ENCODE peak calls at places on chromosomes 16 and 17, in eight cellular contexts. One of them, this sample, is unnamed.

GRCh38 chr17:31494259-31495048 is 103.0 kb downstream of the RAB11FIP4 start:
- DNase-seq in HFF-Myc: no peak
- DNase-seq in ascending aorta: no peak
- DNase-seq in left lung: no peak
- DNase-seq in psoas muscle: no peak
- DNase-seq in neuronal stem cell: no peak
- DNase-seq in cardiac fibroblast: no peak
- DNase-seq in OCI-LY7: peak; percentile 46
- DNase-seq in this sample: peak; percentile 15

GRCh38 chr16:80948886-80949502 is 57.7 kb downstream of the CMC2 start:
- DNase-seq in OCI-LY7: peak; percentile 58
- DNase-seq in left lung: no peak
- DNase-seq in psoas muscle: peak; percentile 54
- DNase-seq in neuronal stem cell: peak; percentile 59
- DNase-seq in HFF-Myc: no peak
- DNase-seq in ascending aorta: no peak
- DNase-seq in cardiac fibroblast: peak; percentile 66
- DNase-seq in this sample: peak; percentile 4

GRCh38 chr17:22300177-22300576 is 607.9 kb downstream of the KCNJ18 start:
- DNase-seq in psoas muscle: no peak
- DNase-seq in OCI-LY7: no peak
- DNase-seq in neuronal stem cell: no peak
- DNase-seq in ascending aorta: no peak
- DNase-seq in cardiac fibroblast: no peak
- DNase-seq in left lung: no peak
- DNase-seq in HFF-Myc: no peak
- DNase-seq in this sample: no peak

GRCh38 chr16:48612621-48613020 is 2.6 kb upstream of the N4BP1 start:
- DNase-seq in left lung: no peak
- DNase-seq in psoas muscle: no peak
- DNase-seq in ascending aorta: no peak
- DNase-seq in cardiac fibroblast: no peak
- DNase-seq in neuronal stem cell: no peak
- DNase-seq in HFF-Myc: no peak
- DNase-seq in OCI-LY7: no peak
- DNase-seq in this sample: peak; percentile 39

GRCh38 chr16:85245307-85246172 is 133.3 kb upstream of the CIBAR2 start:
- DNase-seq in HFF-Myc: peak; percentile 55
- DNase-seq in OCI-LY7: peak; percentile 78
- DNase-seq in neuronal stem cell: peak; percentile 70
- DNase-seq in psoas muscle: peak; percentile 66
- DNase-seq in left lung: peak; percentile 58
- DNase-seq in ascending aorta: no peak
- DNase-seq in cardiac fibroblast: peak; percentile 85
- DNase-seq in this sample: peak; percentile 40

GRCh38 chr17:19343671-19344151 is 18.8 kb downstream of the B9D1 start:
- DNase-seq in psoas muscle: no peak
- DNase-seq in cardiac fibroblast: no peak
- DNase-seq in HFF-Myc: no peak
- DNase-seq in left lung: no peak
- DNase-seq in neuronal stem cell: no peak
- DNase-seq in ascending aorta: peak; percentile 5
- DNase-seq in OCI-LY7: no peak
- DNase-seq in this sample: no peak

GRCh38 chr17:7177210-7177953 is 1.8 kb downstream of the ASGR1 start:
- DNase-seq in psoas muscle: peak; percentile 55
- DNase-seq in left lung: peak; percentile 73
- DNase-seq in cardiac fibroblast: peak; percentile 69
- DNase-seq in HFF-Myc: no peak
- DNase-seq in ascending aorta: no peak
- DNase-seq in OCI-LY7: peak; percentile 69
- DNase-seq in neuronal stem cell: peak; percentile 83
- DNase-seq in this sample: peak; percentile 50

GRCh38 chr16:55651841-55652824 is 3.7 kb upstream of the SLC6A2 start:
- DNase-seq in left lung: no peak
- DNase-seq in neuronal stem cell: no peak
- DNase-seq in cardiac fibroblast: no peak
- DNase-seq in ascending aorta: no peak
- DNase-seq in HFF-Myc: no peak
- DNase-seq in OCI-LY7: no peak
- DNase-seq in psoas muscle: no peak
- DNase-seq in this sample: no peak

GRCh38 chr17:76189247-76189646 is 48.2 kb upstream of the FOXJ1 start:
- DNase-seq in left lung: no peak
- DNase-seq in neuronal stem cell: no peak
- DNase-seq in OCI-LY7: no peak
- DNase-seq in cardiac fibroblast: no peak
- DNase-seq in HFF-Myc: no peak
- DNase-seq in psoas muscle: no peak
- DNase-seq in ascending aorta: no peak
- DNase-seq in this sample: no peak

GRCh38 chr16:75267631-75268264 is 16.3 kb upstream of the BCAR1 start:
- DNase-seq in cardiac fibroblast: no peak
- DNase-seq in left lung: peak; percentile 81
- DNase-seq in psoas muscle: peak; percentile 76
- DNase-seq in HFF-Myc: no peak
- DNase-seq in OCI-LY7: no peak
- DNase-seq in neuronal stem cell: no peak
- DNase-seq in ascending aorta: no peak
- DNase-seq in this sample: no peak

GRCh38 chr17:79027925-79028491 is 4.0 kb downstream of the C1QTNF1 start:
- DNase-seq in psoas muscle: no peak
- DNase-seq in left lung: no peak
- DNase-seq in ascending aorta: no peak
- DNase-seq in cardiac fibroblast: peak; percentile 93
- DNase-seq in HFF-Myc: no peak
- DNase-seq in OCI-LY7: no peak
- DNase-seq in neuronal stem cell: no peak
- DNase-seq in this sample: no peak

GRCh38 chr17:79027274-79027924 is 3.4 kb downstream of the C1QTNF1 start:
- DNase-seq in HFF-Myc: no peak
- DNase-seq in left lung: no peak
- DNase-seq in ascending aorta: no peak
- DNase-seq in OCI-LY7: no peak
- DNase-seq in psoas muscle: no peak
- DNase-seq in cardiac fibroblast: peak; percentile 58
- DNase-seq in neuronal stem cell: no peak
- DNase-seq in this sample: no peak

GRCh38 chr17:79024901-79025737 is 1.1 kb downstream of the C1QTNF1 start:
- DNase-seq in OCI-LY7: no peak
- DNase-seq in left lung: peak; percentile 29
- DNase-seq in cardiac fibroblast: peak; percentile 59
- DNase-seq in HFF-Myc: no peak
- DNase-seq in ascending aorta: no peak
- DNase-seq in psoas muscle: peak; percentile 60
- DNase-seq in neuronal stem cell: no peak
- DNase-seq in this sample: no peak

GRCh38 chr17:79028496-79029326 is 4.7 kb downstream of the C1QTNF1 start:
- DNase-seq in ascending aorta: no peak
- DNase-seq in psoas muscle: no peak
- DNase-seq in left lung: no peak
- DNase-seq in OCI-LY7: no peak
- DNase-seq in cardiac fibroblast: peak; percentile 62
- DNase-seq in HFF-Myc: no peak
- DNase-seq in neuronal stem cell: no peak
- DNase-seq in this sample: no peak

GRCh38 chr17:79026345-79027273 is 2.6 kb downstream of the C1QTNF1 start:
- DNase-seq in psoas muscle: peak; percentile 46
- DNase-seq in cardiac fibroblast: peak; percentile 88
- DNase-seq in OCI-LY7: no peak
- DNase-seq in left lung: no peak
- DNase-seq in neuronal stem cell: no peak
- DNase-seq in ascending aorta: no peak
- DNase-seq in HFF-Myc: peak; percentile 72
- DNase-seq in this sample: no peak
- H3K4me3 ChIP-seq in psoas muscle: peak overlapping the region; percentile 32
- H3K4me3 ChIP-seq in cardiac fibroblast: peak overlapping the region; percentile 86
- H3K4me3 ChIP-seq in OCI-LY7: no peak overlapping the region
- H3K4me3 ChIP-seq in left lung: no peak overlapping the region
- H3K4me3 ChIP-seq in neuronal stem cell: no peak overlapping the region
- H3K4me3 ChIP-seq in ascending aorta: peak overlapping the region; percentile 42
- H3K4me3 ChIP-seq in HFF-Myc: no peak overlapping the region
- H3K4me3 ChIP-seq in this sample: no peak overlapping the region

GRCh38 chr16:69440236-69440635 is 15.8 kb downstream of the CYB5B start:
- DNase-seq in OCI-LY7: no peak
- DNase-seq in neuronal stem cell: no peak
- DNase-seq in HFF-Myc: no peak
- DNase-seq in psoas muscle: no peak
- DNase-seq in ascending aorta: no peak
- DNase-seq in cardiac fibroblast: no peak
- DNase-seq in left lung: no peak
- DNase-seq in this sample: no peak

GRCh38 chr16:69448470-69449193 is 24.2 kb downstream of the CYB5B start:
- DNase-seq in HFF-Myc: peak; percentile 27
- DNase-seq in ascending aorta: no peak
- DNase-seq in neuronal stem cell: no peak
- DNase-seq in OCI-LY7: no peak
- DNase-seq in left lung: no peak
- DNase-seq in psoas muscle: no peak
- DNase-seq in cardiac fibroblast: peak; percentile 78
- DNase-seq in this sample: no peak

GRCh38 chr16:69444873-69445517 is 20.6 kb downstream of the CYB5B start:
- DNase-seq in neuronal stem cell: no peak
- DNase-seq in HFF-Myc: no peak
- DNase-seq in ascending aorta: no peak
- DNase-seq in cardiac fibroblast: peak; percentile 54
- DNase-seq in left lung: no peak
- DNase-seq in psoas muscle: no peak
- DNase-seq in OCI-LY7: no peak
- DNase-seq in this sample: no peak

GRCh38 chr16:69438465-69438864 is 14.0 kb downstream of the CYB5B start:
- DNase-seq in ascending aorta: no peak
- DNase-seq in psoas muscle: no peak
- DNase-seq in neuronal stem cell: no peak
- DNase-seq in HFF-Myc: no peak
- DNase-seq in left lung: no peak
- DNase-seq in OCI-LY7: no peak
- DNase-seq in cardiac fibroblast: no peak
- DNase-seq in this sample: no peak

DNA sequence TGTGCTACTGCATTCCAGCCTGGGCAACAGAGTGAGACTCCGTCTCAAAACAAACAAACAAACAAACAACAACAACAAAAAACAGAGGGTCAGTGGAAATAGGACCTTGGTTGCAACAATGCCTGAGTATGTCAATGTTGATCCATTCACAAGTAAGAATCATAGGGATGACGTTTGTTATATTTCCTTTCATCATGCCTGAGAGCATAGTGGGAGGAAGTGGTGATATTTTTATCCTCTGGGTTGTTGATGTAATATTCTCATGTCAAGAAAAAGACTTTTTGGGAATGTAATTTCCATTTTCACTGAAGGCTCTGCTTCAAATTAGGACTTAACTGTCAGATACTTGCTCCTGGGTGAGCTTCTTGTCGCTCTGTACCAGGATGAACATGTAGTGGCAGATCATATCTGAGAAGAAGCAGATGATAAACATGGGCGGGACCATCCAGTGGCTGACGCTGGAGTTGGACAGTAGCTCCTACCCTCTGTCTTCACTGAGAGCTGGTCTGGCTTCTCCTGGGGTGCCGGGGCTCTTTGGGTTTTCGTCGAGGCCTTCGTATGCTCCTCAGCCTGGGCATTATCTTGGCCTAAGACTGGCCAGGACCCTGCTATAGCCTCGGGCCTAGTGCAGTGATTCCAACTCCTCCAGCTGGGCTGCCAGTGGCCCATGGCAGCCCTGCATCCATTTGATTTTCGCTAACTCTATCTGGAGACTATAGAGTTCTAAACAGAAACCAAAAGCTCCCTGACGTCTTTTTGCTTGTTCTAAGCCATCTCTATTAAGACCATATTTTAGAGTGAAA is 19.6 kb downstream of the CYB5B start:
- DNase-seq in OCI-LY7: no peak
- DNase-seq in HFF-Myc: no peak
- DNase-seq in ascending aorta: no peak
- DNase-seq in left lung: no peak
- DNase-seq in neuronal stem cell: no peak
- DNase-seq in cardiac fibroblast: peak; percentile 55
- DNase-seq in psoas muscle: no peak
- DNase-seq in this sample: no peak
- H3K4me3 ChIP-seq in OCI-LY7: no peak overlapping the region
- H3K4me3 ChIP-seq in HFF-Myc: peak overlapping the region; percentile 28
- H3K4me3 ChIP-seq in ascending aorta: peak overlapping the region; percentile 43
- H3K4me3 ChIP-seq in left lung: no peak overlapping the region
- H3K4me3 ChIP-seq in neuronal stem cell: no peak overlapping the region
- H3K4me3 ChIP-seq in cardiac fibroblast: no peak overlapping the region
- H3K4me3 ChIP-seq in psoas muscle: peak overlapping the region; percentile 54
- H3K4me3 ChIP-seq in this sample: no peak overlapping the region

DNA sequence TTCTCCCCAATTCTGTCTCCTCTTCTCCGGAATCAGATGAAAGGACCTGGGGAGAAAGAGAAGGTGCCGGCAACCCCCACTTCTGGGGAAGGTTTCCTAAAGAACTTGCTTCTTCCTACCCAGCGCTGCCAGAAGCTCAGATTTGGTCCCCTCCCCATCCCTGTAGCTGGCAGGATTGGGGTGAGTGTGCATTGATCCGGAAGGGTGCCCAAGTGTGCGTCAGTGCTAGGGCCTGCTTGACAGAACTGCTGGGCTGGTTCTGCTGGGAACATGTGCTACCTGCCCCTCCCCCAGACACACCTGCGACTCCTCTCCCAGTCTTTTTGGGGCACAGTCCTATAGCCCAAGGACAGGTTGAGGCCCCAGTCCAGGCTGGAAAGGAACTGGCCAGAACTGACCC is 3.3 kb downstream of the ARL4D start:
- DNase-seq in cardiac fibroblast: no peak
- DNase-seq in OCI-LY7: no peak
- DNase-seq in left lung: no peak
- DNase-seq in ascending aorta: no peak
- DNase-seq in HFF-Myc: no peak
- DNase-seq in psoas muscle: no peak
- DNase-seq in neuronal stem cell: no peak
- DNase-seq in this sample: no peak
- H3K4me3 ChIP-seq in cardiac fibroblast: peak overlapping the region; percentile 88
- H3K4me3 ChIP-seq in OCI-LY7: no peak overlapping the region
- H3K4me3 ChIP-seq in left lung: no peak overlapping the region
- H3K4me3 ChIP-seq in ascending aorta: no peak overlapping the region
- H3K4me3 ChIP-seq in HFF-Myc: no peak overlapping the region
- H3K4me3 ChIP-seq in psoas muscle: no peak overlapping the region
- H3K4me3 ChIP-seq in neuronal stem cell: no peak overlapping the region
- H3K4me3 ChIP-seq in this sample: no peak overlapping the region

DNA sequence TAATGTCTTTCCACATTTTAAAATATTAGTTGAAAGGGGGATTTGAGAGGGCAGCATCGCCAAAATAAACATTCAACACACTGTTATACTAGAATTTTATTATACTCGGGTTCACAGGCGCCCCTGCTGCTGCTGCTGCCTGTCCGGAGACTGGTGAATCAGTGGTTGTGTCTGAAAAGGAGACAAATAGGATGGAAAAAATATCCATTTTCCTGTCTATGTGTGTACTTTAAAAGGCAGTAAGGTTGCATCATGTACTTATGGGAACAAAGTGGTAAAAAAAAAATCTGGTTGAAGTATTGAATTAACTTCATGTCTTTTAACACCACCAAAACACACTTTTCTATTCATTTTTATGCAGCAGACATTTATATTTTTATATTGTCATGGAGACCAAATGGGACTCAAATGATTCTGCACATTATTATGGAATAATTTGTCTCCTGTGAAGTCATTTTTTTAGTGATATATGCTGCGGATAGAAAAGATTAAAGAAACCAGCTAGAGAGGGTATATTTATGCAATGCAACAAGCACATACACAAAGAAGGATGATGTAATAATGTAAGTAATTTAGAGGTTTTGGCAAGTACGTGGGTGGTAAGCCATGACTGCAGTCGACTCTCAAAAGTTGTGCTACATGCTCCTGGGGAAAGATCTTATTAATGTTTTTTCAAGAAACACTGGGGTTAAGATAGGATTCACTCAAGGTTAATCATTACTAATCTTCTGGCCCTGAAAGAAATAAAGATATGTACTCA is 758.9 kb upstream of the SOX9 start:
- DNase-seq in neuronal stem cell: no peak
- DNase-seq in left lung: no peak
- DNase-seq in OCI-LY7: no peak
- DNase-seq in HFF-Myc: no peak
- DNase-seq in ascending aorta: no peak
- DNase-seq in cardiac fibroblast: peak; percentile 11
- DNase-seq in psoas muscle: no peak
- DNase-seq in this sample: no peak
- H3K4me3 ChIP-seq in neuronal stem cell: no peak overlapping the region
- H3K4me3 ChIP-seq in left lung: no peak overlapping the region
- H3K4me3 ChIP-seq in OCI-LY7: no peak overlapping the region
- H3K4me3 ChIP-seq in HFF-Myc: no peak overlapping the region
- H3K4me3 ChIP-seq in ascending aorta: no peak overlapping the region
- H3K4me3 ChIP-seq in cardiac fibroblast: no peak overlapping the region
- H3K4me3 ChIP-seq in psoas muscle: no peak overlapping the region
- H3K4me3 ChIP-seq in this sample: no peak overlapping the region

This sample was measured in Jurkat, Clone E6-1.